ENCODE peak calls at places on chromosomes 16 and 17, in four cellular contexts. Q is HEK293T, J is GM12878, U is H1. N is an unnamed sample.

GRCh38 chr17:55625516-55625915 is 97.1 kb downstream of the TMEM100 start:
- DNase-seq in U (no peak), Q (no peak), J (no peak), N (no peak)

GRCh38 chr17:21418446-21419298 is 42.5 kb downstream of the KCNJ12 start:
- DNase-seq in J (no peak), Q (no peak), U (no peak), N (no peak)

GRCh38 chr17:78132086-78132676 is 1.6 kb downstream of the TMC8 start:
- DNase-seq in U (no peak), J (no peak), Q (no peak), N (no peak)

GRCh38 chr17:44522883-44523671 is 19.9 kb upstream of the GPATCH8 start:
- DNase-seq in J (peak; percentile 46), U (no peak), Q (peak; percentile 84), N (peak; percentile 82)

GRCh38 chr17:32015245-32016013 is 8.2 kb downstream of the LRRC37B start:
- DNase-seq in U (no peak), Q (peak; percentile 8), J (no peak), N (no peak)

GRCh38 chr16:84423416-84423837 is 55.1 kb downstream of the ATP2C2 start:
- DNase-seq in U (no peak), J (peak; percentile 11), Q (peak; percentile 34), N (peak; percentile 67)

GRCh38 chr16:53518550-53519416 is 15.8 kb upstream of the AKTIP start:
- DNase-seq in Q (no peak), J (peak; percentile 97), U (no peak), N (no peak)

GRCh38 chr17:82332669-82333278 is 792 bp downstream of the SECTM1 start:
- DNase-seq in U (no peak), J (no peak), Q (no peak), N (no peak)

GRCh38 chr16:61182416-61182815 is 853.8 kb downstream of the CDH8 start:
- DNase-seq in Q (no peak), U (no peak), J (peak; percentile 4), N (no peak)

GRCh38 chr17:81396278-81396721 is 1.0 kb downstream of the BAHCC1 start:
- DNase-seq in J (no peak), U (no peak), Q (no peak), N (no peak)

GRCh38 chr17:39699818-39700147 is at the start of gene ERBB2:
- DNase-seq in Q (peak; percentile 60), U (no peak), J (no peak), N (peak; percentile 64)

GRCh38 chr17:77493238-77493812 is 352.6 kb downstream of the SEC14L1 start:
- DNase-seq in Q (no peak), J (no peak), U (no peak), N (no peak)

GRCh38 chr17:9948967-9949366 is 43.9 kb upstream of the RCVRN start:
- DNase-seq in J (no peak), U (no peak), Q (no peak), N (no peak)

GRCh38 chr16:79156761-79157160 is 443.8 kb downstream of the MAF start:
- DNase-seq in U (no peak), J (no peak), Q (no peak), N (no peak)

GRCh38 chr16:9134739-9135138 is 43.3 kb downstream of the HAPSTR1 start:
- DNase-seq in U (no peak), Q (peak; percentile 48), J (no peak), N (peak; percentile 79)

GRCh38 chr17:46141645-46142044 is 51.6 kb downstream of the KANSL1 start:
- DNase-seq in U (no peak), J (no peak), Q (no peak), N (no peak)

GRCh38 chr16:8866884-8867482 is 1.8 kb downstream of the CARHSP1 start:
- DNase-seq in Q (no peak), J (no peak), U (no peak), N (no peak)

GRCh38 chr17:17580662-17581470 is 10.6 kb downstream of the PEMT start:
- DNase-seq in U (no peak), J (no peak), Q (no peak), N (peak; percentile 77)

GRCh38 chr16:77285676-77286075 is 86.5 kb downstream of the SYCE1L start:
- DNase-seq in J (no peak), U (no peak), Q (no peak), N (no peak)

GRCh38 chr17:74217036-74217725 is 3.8 kb downstream of the TTYH2 start:
- DNase-seq in Q (no peak), J (no peak), U (no peak), N (no peak)

GRCh38 chr17:81480140-81480917 is 32.3 kb downstream of the ACTG1 start:
- DNase-seq in U (no peak), Q (no peak), J (no peak), N (no peak)

GRCh38 chr16:28534542-28535373 is 4.0 kb downstream of the NUPR1 start:
- DNase-seq in Q (no peak), J (no peak), U (no peak), N (no peak)

GRCh38 chr16:14194706-14195105 is 123.6 kb downstream of the MRTFB start:
- DNase-seq in J (no peak), Q (no peak), U (no peak), N (no peak)

GRCh38 chr16:57651344-57652333 is 16.5 kb upstream of the ADGRG3 start:
- DNase-seq in Q (no peak), J (no peak), U (no peak), N (no peak)

GRCh38 chr17:41500131-41500911 is 5.1 kb downstream of the KRT13 start:
- DNase-seq in U (no peak), Q (no peak), J (no peak), N (no peak)

GRCh38 chr17:3944485-3945388 is 19.5 kb downstream of the ATP2A3 start:
- DNase-seq in U (peak; percentile 50), Q (peak; percentile 98), J (no peak), N (no peak)

GRCh38 chr17:78903101-78903779 is at the start of gene CEP295NL:
- DNase-seq in J (no peak), Q (no peak), U (no peak), N (peak; percentile 47)

GRCh38 chr17:72110231-72110952 is 10.4 kb upstream of the SOX9 start:
- DNase-seq in U (no peak), Q (no peak), J (no peak), N (no peak)

GRCh38 chr16:66382171-66382965 is 15.9 kb downstream of the CDH5 start:
- DNase-seq in U (peak; percentile 53), J (no peak), Q (no peak), N (no peak)

GRCh38 chr17:45335721-45336120 is 18.9 kb upstream of the MAP3K14 start:
- DNase-seq in J (no peak), Q (no peak), U (no peak), N (no peak)

GRCh38 chr16:17068524-17068923 is 402.2 kb downstream of the XYLT1 start:
- DNase-seq in J (peak; percentile 78), U (no peak), Q (no peak), N (no peak)

GRCh38 chr16:51409001-51409675 is 258.1 kb upstream of the SALL1 start:
- DNase-seq in Q (no peak), U (no peak), J (no peak), N (no peak)

GRCh38 chr17:79739148-79740062 is 8.7 kb downstream of the ENPP7 start:
- DNase-seq in U (no peak), J (no peak), Q (no peak), N (peak; percentile 57)

GRCh38 chr16:31440511-31441184 is 1.9 kb downstream of the ZNF843 start:
- DNase-seq in U (no peak), Q (no peak), J (no peak), N (no peak)

GRCh38 chr17:57954421-57955182 is 610 bp downstream of the CUEDC1 start:
- DNase-seq in U (no peak), J (no peak), Q (peak; percentile 82), N (no peak)

GRCh38 chr16:17062676-17063075 is 408.1 kb downstream of the XYLT1 start:
- DNase-seq in J (no peak), U (no peak), Q (no peak), N (no peak)

GRCh38 chr16:75927824-75928223 is 201.5 kb upstream of the CPHXL start:
- DNase-seq in U (no peak), Q (no peak), J (no peak), N (no peak)

GRCh38 chr16:26050489-26050888 is 358.7 kb downstream of the HS3ST4 start:
- DNase-seq in U (no peak), J (no peak), Q (no peak), N (no peak)

GRCh38 chr17:5585814-5586558 is 1.7 kb upstream of the NLRP1 start:
- DNase-seq in U (no peak), Q (peak; percentile 5), J (peak; percentile 51), N (no peak)

GRCh38 chr16:56912746-56913703 is 18.9 kb upstream of the HERPUD1 start:
- DNase-seq in J (no peak), Q (no peak), U (no peak), N (no peak)

GRCh38 chr17:6651483-6652452 is at the start of the genes C17orf100 and MED31:
- DNase-seq in J (peak; percentile 67), U (no peak), Q (peak; percentile 95), N (peak; percentile 95)

GRCh38 chr17:6642592-6642991 is 1.7 kb downstream of the TXNDC17 start:
- DNase-seq in J (no peak), Q (no peak), U (no peak), N (no peak)

GRCh38 chr17:6643460-6644125 is 2.7 kb downstream of the TXNDC17 start:
- DNase-seq in J (no peak), Q (no peak), U (no peak), N (no peak)

DNA sequence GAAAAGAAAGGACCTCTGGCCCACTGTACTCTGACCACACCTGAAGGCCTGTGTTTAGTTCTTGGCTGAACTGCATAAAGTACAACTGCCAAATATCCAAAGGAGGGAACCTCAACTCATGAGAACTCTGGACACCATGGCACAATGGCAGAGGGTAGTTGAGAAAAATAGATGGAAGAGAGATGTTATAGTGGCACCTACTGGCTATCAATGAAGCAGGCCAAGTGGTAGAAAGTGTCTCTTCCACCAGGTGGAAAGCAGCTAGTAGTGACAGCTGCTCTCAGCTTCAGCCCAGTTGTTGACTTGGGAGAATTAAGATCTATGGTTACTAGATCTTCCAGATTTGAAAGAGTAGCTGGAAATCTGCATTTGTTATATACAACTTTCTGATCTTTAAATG is 3.2 kb downstream of the MED31 start:
- DNase-seq in Q (no peak), J (no peak), U (no peak), N (peak; percentile 41)
- TF ChIP-seq SUZ12 in Q (no peak), J (no peak), U (no peak), N (no peak)

GRCh38 chr16:2468725-2469398 is 2.2 kb upstream of the NTN3 start:
- DNase-seq in J (peak; percentile 49), U (no peak), Q (no peak), N (no peak)

GRCh38 chr16:2468142-2468724 is 2.9 kb upstream of the NTN3 start:
- DNase-seq in Q (peak; percentile 24), J (no peak), U (no peak), N (no peak)

GRCh38 chr16:2466667-2467300 is 4.3 kb upstream of the NTN3 start:
- DNase-seq in J (no peak), U (no peak), Q (no peak), N (no peak)

GRCh38 chr16:2465653-2466415 is 5.3 kb upstream of the NTN3 start:
- DNase-seq in Q (peak; percentile 46), U (no peak), J (no peak), N (no peak)

GRCh38 chr16:2467301-2468141 is 3.6 kb upstream of the NTN3 start:
- DNase-seq in J (no peak), U (no peak), Q (peak; percentile 56), N (no peak)
- TF ChIP-seq SP1 in J (no peak), U (no peak), Q (no peak), N (no peak)

GRCh38 chr17:64496348-64496785 is 487 bp downstream of the POLG2 start:
- DNase-seq in J (no peak), Q (no peak), U (no peak), N (no peak)
- TF ChIP-seq SUZ12 in J (no peak), Q (no peak), U (no peak), N (no peak)

GRCh38 chr16:82995927-82996441 is 369.2 kb downstream of the CDH13 start:
- DNase-seq in U (no peak), Q (no peak), J (no peak), N (no peak)
- TF ChIP-seq SP1 in U (no peak), Q (no peak), J (no peak), N (no peak)

N was measured in HepG2.